ENCODE peak calls at places on chromosomes 11 and 22, in seven cellular contexts. P is IMR-90, M is mesendoderm, I is neuronal stem cell, U is H1, Q is mesenchymal stem cell, B is trophoblast cell. S is an unnamed sample.

GRCh38 chr22:30245985-30246901 is at the start of gene LIF:
- DNase-seq in U (peak; percentile 75), Q (peak; percentile 83), M (peak; percentile 49), I (no peak), B (no peak), P (peak; percentile 86), S (peak; percentile 56)

GRCh38 chr11:131880279-131880678 is 509.9 kb downstream of the NTM start:
- DNase-seq in U (no peak), B (no peak), Q (no peak), I (no peak), P (no peak), M (peak; percentile 75), S (no peak)

GRCh38 chr22:39308614-39309363 is 10.6 kb downstream of the RPL3 start:
- DNase-seq in I (no peak), P (peak; percentile 96), B (peak; percentile 92), M (peak; percentile 86), Q (peak; percentile 95), U (no peak), S (peak; percentile 43)

GRCh38 chr11:118305726-118306125 is 1.2 kb downstream of the CD3E start:
- DNase-seq in B (no peak), U (no peak), M (no peak), I (no peak), P (no peak), Q (no peak), S (no peak)

GRCh38 chr11:132779487-132779886 is 752.8 kb downstream of the OPCML start:
- DNase-seq in Q (no peak), B (no peak), U (no peak), P (peak; percentile 21), I (no peak), M (peak; percentile 51), S (no peak)

GRCh38 chr11:45108070-45109064 is 38.1 kb upstream of the PRDM11 start:
- DNase-seq in I (no peak), U (peak; percentile 42), P (no peak), B (no peak), M (no peak), Q (no peak), S (no peak)

GRCh38 chr11:45659818-45660160 is 5.6 kb downstream of the CHST1 start:
- DNase-seq in I (no peak), P (no peak), M (no peak), B (no peak), U (no peak), Q (no peak), S (no peak)

GRCh38 chr22:42683599-42684283 is 34.5 kb upstream of the CYB5R3 start:
- DNase-seq in I (no peak), M (no peak), U (no peak), Q (no peak), B (no peak), P (no peak), S (no peak)

GRCh38 chr11:117627259-117627658 is 169.8 kb downstream of the DSCAML1 start:
- DNase-seq in I (no peak), B (no peak), Q (no peak), U (no peak), P (no peak), M (no peak), S (no peak)

GRCh38 chr22:31451709-31452571 is 37.7 kb downstream of the EIF4ENIF1 start:
- DNase-seq in Q (peak; percentile 62), I (no peak), U (no peak), M (peak; percentile 60), P (peak; percentile 59), B (peak; percentile 5), S (no peak)

GRCh38 chr11:44593194-44593593 is 27.7 kb downstream of the CD82 start:
- DNase-seq in Q (no peak), M (no peak), P (no peak), I (no peak), B (no peak), U (no peak), S (no peak)

GRCh38 chr11:1153951-1154487 is 3.7 kb upstream of the MUC5AC start:
- DNase-seq in U (no peak), M (peak; percentile 10), I (no peak), Q (peak; percentile 89), P (peak; percentile 97), B (peak; percentile 93), S (peak; percentile 26)

GRCh38 chr11:134357545-134357839 is 25.7 kb downstream of the GLB1L2 start:
- DNase-seq in Q (no peak), I (no peak), B (no peak), U (no peak), P (no peak), M (no peak), S (no peak)

GRCh38 chr11:45048870-45049825 is 97.3 kb upstream of the PRDM11 start:
- DNase-seq in I (no peak), Q (no peak), B (no peak), U (no peak), M (no peak), P (peak; percentile 11), S (no peak)

GRCh38 chr11:12542186-12542935 is 131.9 kb upstream of the TEAD1 start:
- DNase-seq in M (no peak), B (peak; percentile 35), P (no peak), U (peak; percentile 39), I (no peak), Q (no peak), S (no peak)

GRCh38 chr22:47342446-47342845 is 580.0 kb downstream of the TBC1D22A start:
- DNase-seq in M (no peak), Q (no peak), B (no peak), U (no peak), I (no peak), P (no peak), S (no peak)

GRCh38 chr11:46977038-46977818 is 40.7 kb downstream of the CSTPP1 start:
- DNase-seq in I (peak; percentile 44), B (peak; percentile 5), M (peak; percentile 81), Q (peak; percentile 42), U (no peak), P (no peak), S (peak; percentile 51)

GRCh38 chr11:45993438-45994064 is 71.1 kb downstream of the LARGE2 start:
- DNase-seq in Q (no peak), B (no peak), P (no peak), I (no peak), U (no peak), M (no peak), S (no peak)

GRCh38 chr11:99589771-99590170 is 569.0 kb downstream of the CNTN5 start:
- DNase-seq in M (no peak), U (no peak), Q (no peak), I (no peak), P (no peak), B (no peak), S (no peak)
- H3K18ac ChIP-seq in M (no peak overlapping the region), U (no peak overlapping the region), Q (no peak overlapping the region), I (no peak overlapping the region), P (no peak overlapping the region), B (no peak overlapping the region), S (no peak overlapping the region)

DNA sequence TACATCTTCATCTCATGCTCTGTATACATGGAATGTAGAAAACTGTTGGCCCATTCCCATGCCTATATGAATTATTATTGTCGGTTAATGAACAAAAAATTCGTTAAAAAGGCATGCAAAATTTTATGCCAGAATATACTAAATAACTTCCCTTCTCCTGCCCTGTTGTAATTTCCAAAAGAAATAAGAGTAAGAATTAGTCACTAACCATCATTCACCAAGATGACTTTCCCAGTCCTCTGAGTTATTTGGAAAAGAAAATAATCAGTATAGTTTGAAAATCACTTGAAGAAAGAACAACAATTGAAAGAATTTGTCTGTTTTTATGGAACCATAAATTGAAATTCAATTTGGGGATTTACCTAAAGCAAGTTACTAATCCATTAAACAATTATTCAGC is 1149.1 kb upstream of the RAG2 start:
- DNase-seq in I (no peak), M (no peak), Q (no peak), B (no peak), P (peak; percentile 35), U (no peak), S (no peak)
- H3K18ac ChIP-seq in I (no peak overlapping the region), M (no peak overlapping the region), Q (no peak overlapping the region), B (no peak overlapping the region), P (no peak overlapping the region), U (no peak overlapping the region), S (no peak overlapping the region)

DNA sequence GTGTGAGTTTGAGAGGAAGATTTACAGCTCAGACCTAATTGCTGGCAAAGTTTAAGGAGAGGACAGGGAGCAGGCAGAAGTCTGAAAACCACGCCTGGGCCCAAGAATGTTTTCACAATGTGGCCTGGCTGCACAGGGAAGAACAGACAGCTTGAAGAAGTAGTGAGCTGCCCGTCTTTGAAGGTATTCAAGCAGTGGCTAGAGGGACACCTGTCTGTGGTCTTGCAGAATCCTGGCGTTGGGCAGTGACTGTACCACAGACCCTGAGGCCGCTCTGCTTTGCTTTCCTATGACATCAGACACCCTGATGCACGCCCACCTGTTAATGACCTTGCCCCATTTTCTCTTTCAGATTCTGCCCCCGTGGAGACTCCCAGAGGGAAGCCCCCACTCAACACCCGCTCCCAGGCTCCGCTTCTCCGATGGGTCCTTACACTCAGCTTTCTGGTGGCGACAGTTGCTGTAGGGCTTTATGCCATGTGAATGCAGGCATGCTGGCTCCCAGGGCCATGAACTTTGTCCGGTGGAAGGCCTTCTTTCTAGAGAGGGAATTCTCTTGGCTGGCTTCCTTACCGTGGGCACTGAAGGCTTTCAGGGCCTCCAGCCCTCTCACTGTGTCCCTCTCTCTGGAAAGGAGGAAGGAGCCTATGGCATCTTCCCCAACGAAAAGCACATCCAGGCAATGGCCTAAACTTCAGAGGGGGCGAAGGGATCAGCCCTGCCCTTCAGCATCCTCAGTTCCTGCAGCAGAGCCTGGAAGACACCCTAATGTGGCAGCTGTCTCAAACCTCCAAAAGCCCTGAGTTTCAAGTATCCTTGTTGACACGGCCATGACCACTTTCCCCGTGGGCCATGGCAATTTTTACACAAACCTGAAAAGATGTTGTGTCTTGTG is 6.6 kb upstream of the MCM5 start:
- DNase-seq in U (no peak), B (no peak), Q (no peak), P (no peak), I (no peak), M (no peak), S (no peak)
- H3K18ac ChIP-seq in U (no peak overlapping the region), B (no peak overlapping the region), Q (no peak overlapping the region), P (no peak overlapping the region), I (no peak overlapping the region), M (no peak overlapping the region), S (no peak overlapping the region)

GRCh38 chr11:128215238-128215882 is 372.0 kb downstream of the ETS1 start:
- DNase-seq in M (no peak), Q (no peak), I (no peak), U (no peak), P (no peak), B (no peak), S (no peak)

GRCh38 chr11:128210148-128210940 is 377.0 kb downstream of the ETS1 start:
- DNase-seq in P (peak; percentile 94), Q (peak; percentile 95), B (peak; percentile 85), M (peak; percentile 97), I (no peak), U (no peak), S (peak; percentile 53)

GRCh38 chr11:128214263-128214662 is 373.1 kb downstream of the ETS1 start:
- DNase-seq in B (no peak), Q (no peak), I (no peak), U (no peak), M (no peak), P (no peak), S (no peak)

GRCh38 chr11:128213461-128213860 is 373.9 kb downstream of the ETS1 start:
- DNase-seq in B (no peak), P (no peak), M (no peak), Q (no peak), U (no peak), I (no peak), S (no peak)

DNA sequence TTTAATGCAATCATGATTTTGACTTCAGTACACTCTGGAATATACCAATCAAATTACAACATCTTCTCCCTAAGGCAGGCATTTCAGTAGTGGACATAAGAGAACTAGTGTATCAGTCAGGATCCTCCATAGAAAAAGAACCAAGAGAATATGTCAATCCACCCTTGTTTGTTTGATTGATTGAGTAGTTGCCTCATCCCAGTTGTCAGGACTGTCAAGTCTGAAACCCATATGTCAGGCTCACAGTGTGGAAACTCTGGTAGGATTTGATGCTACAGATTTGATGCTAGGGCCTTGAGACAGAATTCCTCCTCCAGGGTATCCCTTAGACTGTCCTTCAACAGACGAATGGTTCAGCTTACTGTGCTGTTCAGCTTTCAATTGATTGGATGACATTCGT is 375.0 kb downstream of the ETS1 start:
- DNase-seq in B (no peak), U (no peak), I (no peak), M (no peak), Q (no peak), P (no peak), S (no peak)
- H3K18ac ChIP-seq in B (no peak overlapping the region), U (no peak overlapping the region), I (no peak overlapping the region), M (no peak overlapping the region), Q (no peak overlapping the region), P (no peak overlapping the region), S (no peak overlapping the region)

S was measured in H9.